ENCODE peak calls at places on chromosomes 5 and 9, in six cellular contexts. T, C, Y, U, S and D are unnamed samples.

GRCh38 chr5:1633605-1634336 is 110.0 kb upstream of the LPCAT1 start:
- DNase-seq in C (peak; percentile 70), T (peak; percentile 89), S (peak; percentile 50), U (peak; percentile 71), Y (peak; percentile 36), D (peak; percentile 58)

GRCh38 chr9:115400801-115401200 is 282.8 kb upstream of the TNC start:
- DNase-seq in S (no peak), U (no peak), Y (peak; percentile 74), C (peak; percentile 81), T (no peak), D (no peak)

GRCh38 chr5:175922192-175922885 is 45.8 kb downstream of the THOC3 start:
- DNase-seq in C (peak; percentile 75), U (no peak), S (no peak), Y (peak; percentile 99), T (no peak), D (no peak)

GRCh38 chr5:74562116-74562515 is 78.4 kb downstream of the ENC1 start:
- DNase-seq in C (peak; percentile 24), S (no peak), T (no peak), U (no peak), Y (no peak), D (no peak)

GRCh38 chr5:173412566-173412965 is 84.4 kb upstream of the STC2 start:
- DNase-seq in U (no peak), C (no peak), T (no peak), S (no peak), Y (peak; percentile 66), D (no peak)

GRCh38 chr9:120579139-120579749 is 723 bp downstream of the CDK5RAP2 start:
- DNase-seq in C (peak; percentile 28), Y (no peak), S (no peak), T (no peak), U (no peak), D (no peak)

GRCh38 chr5:127941646-127942045 is 141.9 kb upstream of the SLC12A2 start:
- DNase-seq in S (no peak), Y (no peak), T (no peak), U (peak; percentile 54), C (peak; percentile 26), D (no peak)

GRCh38 chr9:132622144-132622543 is 39.7 kb downstream of the BARHL1 start:
- DNase-seq in Y (peak; percentile 58), U (no peak), C (peak; percentile 83), S (no peak), T (no peak), D (no peak)

GRCh38 chr9:72476617-72477375 is 44.6 kb upstream of the TMC1 start:
- DNase-seq in U (no peak), C (peak; percentile 81), Y (peak; percentile 84), S (peak; percentile 31), T (peak; percentile 49), D (peak; percentile 91)

GRCh38 chr5:123037104-123037418 is 536 bp upstream of the PPIC start:
- DNase-seq in U (no peak), Y (no peak), T (no peak), S (no peak), C (no peak), D (peak; percentile 75)

GRCh38 chr5:111703662-111704061 is 53.3 kb downstream of the NREP start:
- DNase-seq in C (no peak), S (no peak), T (no peak), U (no peak), Y (no peak), D (no peak)

GRCh38 chr9:93593144-93593655 is 16.8 kb downstream of the PHF2 start:
- DNase-seq in C (no peak), S (no peak), Y (no peak), U (no peak), T (no peak), D (no peak)

GRCh38 chr5:757931-758697 is 26.4 kb downstream of the ZDHHC11B start:
- DNase-seq in U (peak; percentile 86), Y (no peak), C (peak; percentile 49), T (peak; percentile 60), S (no peak), D (peak; percentile 88)

GRCh38 chr9:90285946-90286345 is 356.7 kb downstream of the DIRAS2 start:
- DNase-seq in T (no peak), Y (no peak), S (no peak), U (no peak), C (no peak), D (no peak)

GRCh38 chr5:133751846-133752245 is 139.5 kb upstream of the FSTL4 start:
- DNase-seq in T (no peak), C (no peak), Y (no peak), U (no peak), S (no peak), D (no peak)

GRCh38 chr5:125311743-125312142 is 565.3 kb upstream of the ZNF608 start:
- DNase-seq in C (peak; percentile 55), S (no peak), U (no peak), Y (peak; percentile 94), T (no peak), D (peak; percentile 60)

GRCh38 chr9:71916834-71917534 is 5.5 kb downstream of the C9orf85 start:
- DNase-seq in Y (no peak), U (no peak), T (no peak), S (no peak), C (no peak), D (no peak)

GRCh38 chr9:6777218-6777902 is 19.6 kb downstream of the KDM4C start:
- DNase-seq in C (no peak), S (peak; percentile 69), Y (no peak), T (peak; percentile 76), U (no peak), D (peak; percentile 58)

GRCh38 chr9:88023001-88023400 is 48.7 kb upstream of the CDK20 start:
- DNase-seq in U (no peak), C (no peak), Y (no peak), S (no peak), T (no peak), D (peak; percentile 92)

GRCh38 chr5:119323630-119324000 is 32.2 kb upstream of the TNFAIP8 start:
- DNase-seq in U (no peak), C (peak; percentile 43), Y (peak; percentile 61), S (no peak), T (no peak), D (peak; percentile 78)

GRCh38 chr5:172940242-172941066 is 18.8 kb upstream of the RPL26L1 start:
- DNase-seq in T (no peak), U (no peak), Y (no peak), C (no peak), S (no peak), D (no peak)

GRCh38 chr5:75059887-75060286 is 7.5 kb upstream of the GCNT4 start:
- DNase-seq in T (no peak), C (no peak), U (no peak), S (no peak), Y (no peak), D (no peak)

GRCh38 chr5:10331341-10331796 is 22.1 kb upstream of the MARCHF6 start:
- DNase-seq in T (no peak), S (no peak), Y (peak; percentile 82), U (no peak), C (no peak), D (no peak)

GRCh38 chr5:109739741-109740140 is 50.0 kb downstream of the MAN2A1 start:
- DNase-seq in U (peak; percentile 24), C (peak; percentile 51), S (no peak), Y (peak; percentile 55), T (peak; percentile 78), D (peak; percentile 31)

GRCh38 chr9:111633389-111633736 is 2.2 kb downstream of the DNAJC25 start:
- DNase-seq in Y (no peak), T (no peak), S (no peak), C (no peak), U (no peak), D (no peak)

GRCh38 chr9:111632695-111633388 is 1.7 kb downstream of the DNAJC25 start:
- DNase-seq in U (no peak), T (no peak), C (no peak), Y (no peak), S (no peak), D (no peak)

GRCh38 chr9:111631071-111631971 is at the start of gene DNAJC25:
- DNase-seq in U (peak; percentile 97), C (peak; percentile 98), T (peak; percentile 99), S (peak; percentile 99), Y (peak; percentile 99), D (peak; percentile 99)

GRCh38 chr9:111632051-111632450 is 917 bp downstream of the DNAJC25 start:
- DNase-seq in C (peak; percentile 24), Y (no peak), U (no peak), S (no peak), T (no peak), D (peak; percentile 14)

GRCh38 chr9:111630182-111631070 is 708 bp upstream of the DNAJC25 start:
- DNase-seq in C (no peak), Y (no peak), T (no peak), U (no peak), S (no peak), D (no peak)
- H3K18ac ChIP-seq in C (peak overlapping the region; percentile 75), Y (peak overlapping the region; percentile 21), T (no peak overlapping the region), U (peak overlapping the region; percentile 44), S (peak overlapping the region; percentile 11), D (no peak overlapping the region)

GRCh38 chr5:170795154-170795553 is 11.6 kb downstream of the GABRP start:
- DNase-seq in Y (no peak), S (no peak), T (no peak), C (no peak), U (no peak), D (no peak)

GRCh38 chr5:170788626-170789304 is 5.2 kb downstream of the GABRP start:
- DNase-seq in T (no peak), Y (no peak), S (no peak), U (no peak), C (no peak), D (no peak)

GRCh38 chr5:170787216-170787615 is 3.7 kb downstream of the GABRP start:
- DNase-seq in C (no peak), U (no peak), S (no peak), Y (no peak), T (no peak), D (no peak)

GRCh38 chr5:170791325-170791954 is 7.9 kb downstream of the GABRP start:
- DNase-seq in T (peak; percentile 83), S (no peak), U (peak; percentile 48), Y (peak; percentile 56), C (peak; percentile 58), D (peak; percentile 43)

DNA sequence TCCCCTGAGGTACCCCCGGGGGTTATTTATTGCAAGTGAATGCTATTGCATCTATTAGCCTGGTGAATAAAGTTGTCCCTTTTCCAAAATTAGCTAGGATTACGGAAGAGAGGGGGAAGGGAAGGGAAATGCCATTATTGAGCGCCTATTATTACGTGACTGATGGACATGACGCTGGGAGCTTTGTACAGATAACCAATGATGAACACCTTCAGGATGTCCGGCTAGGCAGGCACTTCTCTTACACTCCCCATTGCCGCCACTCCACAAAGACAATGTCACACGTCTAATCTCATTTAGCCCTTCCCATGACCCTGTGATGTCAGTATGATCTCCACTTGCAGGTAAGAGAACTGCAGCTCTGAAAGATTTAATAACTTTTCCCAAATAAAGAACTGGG is 9.4 kb downstream of the GABRP start:
- DNase-seq in U (no peak), T (no peak), C (no peak), Y (no peak), S (no peak), D (no peak)
- H4K91ac ChIP-seq in U (no peak overlapping the region), T (no peak overlapping the region), C (no peak overlapping the region), Y (no peak overlapping the region), S (no peak overlapping the region), D (no peak overlapping the region)

GRCh38 chr5:129609710-129610109 is 138.2 kb upstream of the MINAR2 start:
- DNase-seq in U (no peak), Y (no peak), T (no peak), S (no peak), C (no peak), D (no peak)

GRCh38 chr5:129608350-129608749 is 139.5 kb upstream of the MINAR2 start:
- DNase-seq in S (no peak), U (no peak), Y (no peak), C (no peak), T (no peak), D (no peak)
- H3K14ac ChIP-seq in S (no peak overlapping the region), U (no peak overlapping the region), Y (no peak overlapping the region), C (no peak overlapping the region), T (no peak overlapping the region), D (no peak overlapping the region)

GRCh38 chr5:91150636-91151035 is 232.5 kb downstream of the ARRDC3 start:
- DNase-seq in T (no peak), C (no peak), U (no peak), S (no peak), Y (no peak), D (no peak)
- H3K18ac ChIP-seq in T (no peak overlapping the region), C (no peak overlapping the region), U (no peak overlapping the region), S (no peak overlapping the region), Y (no peak overlapping the region), D (no peak overlapping the region)